ENCODE peak calls at places on chromosome 3, in five cellular contexts. D is substantia nigra, A is foreskin fibroblast, K is fibroblast of the conjunctiva, N is iris pigment epithelial cell. W is an unnamed sample.

GRCh38 chr3:32304510-32304909 is 66.0 kb downstream of the CMTM8 start:
- DNase-seq in A (no peak), D (no peak), N (no peak), K (no peak), W (no peak)

GRCh38 chr3:197028711-197029510 is 706 bp downstream of the MELTF start:
- DNase-seq in D (no peak), K (no peak), N (no peak), A (peak), W (no peak)

GRCh38 chr3:47163023-47163989 is 607 bp downstream of the SETD2 start:
- DNase-seq in A (peak), N (peak), D (peak), K (no peak), W (peak)

GRCh38 chr3:141905129-141905528 is 28.7 kb downstream of the ATP1B3 start:
- DNase-seq in D (no peak), A (no peak), N (peak), K (no peak), W (no peak)

GRCh38 chr3:71478568-71478967 is 105.0 kb downstream of the FOXP1 start:
- DNase-seq in D (no peak), N (no peak), A (no peak), K (no peak), W (peak)

GRCh38 chr3:192060160-192060783 is 599.3 kb downstream of the PYDC2 start:
- DNase-seq in K (no peak), D (no peak), A (no peak), N (no peak), W (no peak)

GRCh38 chr3:177835008-177835407 is 637.7 kb upstream of the TBL1XR1 start:
- DNase-seq in K (no peak), N (peak), A (peak), D (no peak), W (peak)

GRCh38 chr3:37922721-37923575 is 61.3 kb downstream of the CTDSPL start:
- DNase-seq in A (peak), N (peak), K (no peak), D (no peak), W (peak)

GRCh38 chr3:125231895-125232294 is 19.3 kb upstream of the SLC12A8 start:
- DNase-seq in D (no peak), A (peak), N (peak), K (peak), W (peak)

GRCh38 chr3:189142527-189142926 is 29.2 kb upstream of the TPRG1 start:
- DNase-seq in A (no peak), D (no peak), K (no peak), N (no peak), W (peak)

GRCh38 chr3:122247825-122248185 is 64.3 kb downstream of the CASR start:
- DNase-seq in D (no peak), N (no peak), A (peak), K (no peak), W (no peak)

GRCh38 chr3:168884353-168884903 is 779.1 kb downstream of the MECOM start:
- DNase-seq in N (peak), A (peak), K (peak), D (no peak), W (peak)

GRCh38 chr3:112676659-112677234 is 35.8 kb upstream of the CCDC80 start:
- DNase-seq in K (peak), D (peak), A (peak), N (peak), W (peak)

GRCh38 chr3:116299646-116300081 is 145.6 kb downstream of the LSAMP start:
- DNase-seq in K (no peak), N (peak), D (no peak), A (peak), W (no peak)

GRCh38 chr3:97932387-97932801 is 39.8 kb downstream of the RIOX2 start:
- DNase-seq in N (no peak), D (no peak), A (no peak), K (no peak), W (peak)

GRCh38 chr3:11818033-11818432 is 28.7 kb downstream of the TAMM41 start:
- DNase-seq in N (no peak), A (peak), D (no peak), K (no peak), W (peak)

W was measured in epithelial cell of esophagus.